ENCODE peak calls at places on chromosomes 16 and 17, in ten cellular contexts. K, P, Z, Q, Y, X, D, A, L and W are unnamed samples.

GRCh38 chr17:40801157-40801556 is 1.4 kb upstream of the KRT28 start:
- DNase-seq in K (no peak), P (no peak), Z (no peak), Q (no peak), Y (no peak), X (no peak), D (no peak), A (no peak), L (no peak), W (no peak)

GRCh38 chr17:71919896-71920295 is 200.9 kb upstream of the SOX9 start:
- DNase-seq in K (no peak), P (no peak), Z (no peak), Q (no peak), Y (no peak), X (peak), D (no peak), A (no peak), L (no peak), W (no peak)

GRCh38 chr16:56611281-56611833 is 3.0 kb downstream of the MT2A start:
- DNase-seq in K (no peak), P (no peak), Z (no peak), Q (no peak), Y (no peak), X (peak), D (no peak), A (no peak), L (peak), W (no peak)

GRCh38 chr17:3585826-3586225 is 23.4 kb downstream of the TRPV1 start:
- DNase-seq in K (no peak), P (no peak), Z (no peak), Q (no peak), Y (no peak), X (no peak), D (no peak), A (no peak), L (no peak), W (no peak)

GRCh38 chr16:3959148-3959547 is 78.6 kb upstream of the CREBBP start:
- DNase-seq in K (no peak), P (no peak), Z (no peak), Q (no peak), Y (no peak), X (no peak), D (no peak), A (no peak), L (peak), W (no peak)

GRCh38 chr17:34299017-34299416 is 13.5 kb downstream of the CCL11 start:
- DNase-seq in K (no peak), P (no peak), Z (no peak), Q (no peak), Y (no peak), X (no peak), D (no peak), A (no peak), L (no peak), W (no peak)

GRCh38 chr16:80936410-80936809 is 70.3 kb downstream of the CMC2 start:
- DNase-seq in K (no peak), P (no peak), Z (no peak), Q (no peak), Y (no peak), X (no peak), D (no peak), A (no peak), L (peak), W (no peak)

GRCh38 chr17:20043034-20043433 is 33.9 kb downstream of the SPECC1 start:
- DNase-seq in K (no peak), P (peak), Z (no peak), Q (no peak), Y (no peak), X (no peak), D (no peak), A (no peak), L (no peak), W (no peak)

GRCh38 chr17:40121191-40121885 is 433 bp upstream of the MSL1 start:
- DNase-seq in K (peak), P (peak), Z (no peak), Q (no peak), Y (no peak), X (peak), D (no peak), A (no peak), L (peak), W (no peak)

GRCh38 chr16:3456374-3456773 is 12.9 kb downstream of the NAA60 start:
- DNase-seq in K (no peak), P (no peak), Z (no peak), Q (no peak), Y (no peak), X (no peak), D (no peak), A (no peak), L (peak), W (no peak)

GRCh38 chr17:77875881-77876509 is 82.5 kb upstream of the TNRC6C start:
- DNase-seq in K (no peak), P (peak), Z (no peak), Q (no peak), Y (no peak), X (no peak), D (no peak), A (no peak), L (no peak), W (no peak)

GRCh38 chr17:10032142-10032541 is 127.1 kb upstream of the RCVRN start:
- DNase-seq in K (no peak), P (no peak), Z (no peak), Q (no peak), Y (no peak), X (no peak), D (no peak), A (no peak), L (peak), W (no peak)

GRCh38 chr17:82281502-82282238 is 8.2 kb upstream of the CSNK1D start:
- DNase-seq in K (no peak), P (peak), Z (no peak), Q (no peak), Y (no peak), X (peak), D (no peak), A (peak), L (peak), W (no peak)

GRCh38 chr17:7440823-7441174 is 1.5 kb downstream of the FGF11 start:
- DNase-seq in K (peak), P (peak), Z (no peak), Q (no peak), Y (no peak), X (peak), D (no peak), A (peak), L (peak), W (no peak)

GRCh38 chr17:77191266-77191665 is 50.5 kb downstream of the SEC14L1 start:
- DNase-seq in K (no peak), P (no peak), Z (no peak), Q (no peak), Y (no peak), X (no peak), D (no peak), A (no peak), L (no peak), W (no peak)

GRCh38 chr16:55248494-55248893 is 75.5 kb upstream of the IRX6 start:
- DNase-seq in K (peak), P (peak), Z (no peak), Q (no peak), Y (no peak), X (no peak), D (no peak), A (no peak), L (no peak), W (peak)

GRCh38 chr16:31181102-31181830 is 1.3 kb downstream of the FUS start:
- DNase-seq in K (peak), P (peak), Z (no peak), Q (peak), Y (peak), X (peak), D (no peak), A (peak), L (peak), W (peak)

GRCh38 chr16:12546918-12547607 is 256.6 kb downstream of the CPPED1 start:
- DNase-seq in K (no peak), P (no peak), Z (no peak), Q (no peak), Y (no peak), X (no peak), D (no peak), A (no peak), L (no peak), W (no peak)

GRCh38 chr16:82061861-82062525 is 26.9 kb downstream of the HSD17B2 start:
- DNase-seq in K (no peak), P (peak), Z (no peak), Q (no peak), Y (no peak), X (peak), D (no peak), A (no peak), L (no peak), W (peak)

GRCh38 chr16:85164838-85165516 is 52.7 kb upstream of the CIBAR2 start:
- DNase-seq in K (no peak), P (no peak), Z (no peak), Q (no peak), Y (peak), X (no peak), D (no peak), A (no peak), L (no peak), W (no peak)

GRCh38 chr16:87499189-87499486 is 6.3 kb upstream of the ZCCHC14 start:
- DNase-seq in K (no peak), P (no peak), Z (no peak), Q (no peak), Y (no peak), X (peak), D (peak), A (no peak), L (peak), W (no peak)

GRCh38 chr16:81940781-81941560 is 70.3 kb downstream of the SDR42E1 start:
- DNase-seq in K (no peak), P (peak), Z (no peak), Q (no peak), Y (no peak), X (peak), D (peak), A (no peak), L (peak), W (peak)

GRCh38 chr17:55632236-55632635 is 90.4 kb downstream of the TMEM100 start:
- DNase-seq in K (no peak), P (no peak), Z (no peak), Q (no peak), Y (no peak), X (no peak), D (no peak), A (no peak), L (no peak), W (no peak)

GRCh38 chr17:66235377-66235994 is 6.3 kb upstream of the APOH start:
- DNase-seq in K (no peak), P (no peak), Z (no peak), Q (no peak), Y (no peak), X (no peak), D (no peak), A (no peak), L (no peak), W (no peak)

GRCh38 chr17:74457146-74457819 is 9.2 kb upstream of the CD300A start:
- DNase-seq in K (peak), P (peak), Z (peak), Q (peak), Y (peak), X (peak), D (no peak), A (peak), L (peak), W (peak)

GRCh38 chr17:65055280-65055707 is 1.2 kb downstream of the GNA13 start:
- DNase-seq in K (no peak), P (peak), Z (peak), Q (no peak), Y (no peak), X (no peak), D (no peak), A (no peak), L (no peak), W (no peak)

GRCh38 chr17:55324296-55324978 is 59.7 kb downstream of the HLF start:
- DNase-seq in K (no peak), P (peak), Z (no peak), Q (no peak), Y (no peak), X (no peak), D (no peak), A (no peak), L (no peak), W (peak)

GRCh38 chr16:85912271-85912974 is 13.5 kb downstream of the IRF8 start:
- DNase-seq in K (peak), P (no peak), Z (no peak), Q (no peak), Y (peak), X (no peak), D (no peak), A (no peak), L (peak), W (no peak)